ENCODE peak calls at places on chromosomes 6 and 20, in four cellular contexts. O is neuronal stem cell, C is left lung, H is breast epithelium. Z is an unnamed sample.

GRCh38 chr6:129472239-129472638 is 237.7 kb downstream of the ARHGAP18 start:
- DNase-seq in O (no peak), C (no peak), H (no peak), Z (no peak)

GRCh38 chr20:40943591-40943990 is 85.0 kb upstream of the TOP1 start:
- DNase-seq in O (no peak), C (no peak), H (no peak), Z (no peak)

GRCh38 chr6:155377061-155377460 is 62.8 kb upstream of the TFB1M start:
- DNase-seq in O (no peak), C (no peak), H (no peak), Z (peak)

GRCh38 chr6:106133040-106133439 is 46.9 kb downstream of the PRDM1 start:
- DNase-seq in O (no peak), C (no peak), H (no peak), Z (no peak)

GRCh38 chr6:44666324-44666723 is 278.8 kb downstream of the CDC5L start:
- DNase-seq in O (no peak), C (no peak), H (no peak), Z (no peak)

GRCh38 chr6:106334646-106335448 is 9.3 kb upstream of the ATG5 start:
- DNase-seq in O (peak), C (peak), H (no peak), Z (no peak)

GRCh38 chr6:157335829-157336228 is 12.5 kb upstream of the TMEM242 start:
- DNase-seq in O (no peak), C (no peak), H (no peak), Z (no peak)

GRCh38 chr6:111150577-111150976 is 63.3 kb downstream of the SLC16A10 start:
- DNase-seq in O (no peak), C (no peak), H (no peak), Z (no peak)

GRCh38 chr20:62063601-62063980 is 2.1 kb downstream of the TAF4 start:
- DNase-seq in O (peak), C (no peak), H (peak), Z (peak)

GRCh38 chr6:106746660-106747059 is 117.3 kb downstream of the QRSL1 start:
- DNase-seq in O (no peak), C (no peak), H (no peak), Z (peak)

GRCh38 chr6:31898200-31899011 is 908 bp upstream of the EHMT2 start:
- DNase-seq in O (peak), C (no peak), H (no peak), Z (no peak)

GRCh38 chr6:26155066-26155925 is 68.1 kb downstream of the HFE start:
- DNase-seq in O (no peak), C (no peak), H (peak), Z (no peak)

GRCh38 chr6:30819287-30819917 is 64.9 kb upstream of the DDR1 start:
- DNase-seq in O (no peak), C (no peak), H (no peak), Z (no peak)

GRCh38 chr6:19759117-19759880 is 77.9 kb upstream of the ID4 start:
- DNase-seq in O (no peak), C (no peak), H (no peak), Z (peak)

GRCh38 chr20:21505161-21505809 is 8.6 kb downstream of the NKX2-2 start:
- DNase-seq in O (peak), C (peak), H (no peak), Z (no peak)

GRCh38 chr6:161943561-161943960 is 669.7 kb upstream of the AGPAT4 start:
- DNase-seq in O (no peak), C (no peak), H (no peak), Z (no peak)

GRCh38 chr20:9889270-9889981 is 50.5 kb upstream of the PAK5 start:
- DNase-seq in O (no peak), C (no peak), H (no peak), Z (no peak)

GRCh38 chr6:160912411-160912810 is 79.2 kb upstream of the MAP3K4 start:
- DNase-seq in O (no peak), C (no peak), H (no peak), Z (no peak)

GRCh38 chr20:50425076-50425475 is 85.1 kb upstream of the PTPN1 start:
- DNase-seq in O (no peak), C (no peak), H (no peak), Z (no peak)

GRCh38 chr6:137832110-137832509 is 34.9 kb upstream of the TNFAIP3 start:
- DNase-seq in O (no peak), C (no peak), H (no peak), Z (peak)

GRCh38 chr6:87115402-87116135 is 20.7 kb upstream of the CGA start:
- DNase-seq in O (no peak), C (no peak), H (no peak), Z (no peak)

GRCh38 chr20:60804918-60805631 is 447.0 kb upstream of the CDH4 start:
- DNase-seq in O (no peak), C (no peak), H (no peak), Z (no peak)

GRCh38 chr6:147095316-147095715 is 108.9 kb upstream of the STXBP5 start:
- DNase-seq in O (no peak), C (no peak), H (no peak), Z (no peak)

GRCh38 chr20:31710423-31711250 is 12.0 kb downstream of the BCL2L1 start:
- DNase-seq in O (no peak), C (no peak), H (no peak), Z (no peak)

GRCh38 chr20:46712056-46712636 is 2.7 kb downstream of the SLC2A10 start:
- DNase-seq in O (no peak), C (no peak), H (no peak), Z (no peak)

GRCh38 chr6:131250121-131250520 is 114.9 kb downstream of the AKAP7 start:
- DNase-seq in O (peak), C (peak), H (no peak), Z (peak)

GRCh38 chr6:36809933-36810844 is 29.1 kb downstream of the CPNE5 start:
- DNase-seq in O (no peak), C (no peak), H (no peak), Z (no peak)

GRCh38 chr20:19460386-19460785 is 247.9 kb downstream of the SLC24A3 start:
- DNase-seq in O (no peak), C (no peak), H (no peak), Z (peak)

GRCh38 chr20:50916257-50916656 is 15.0 kb downstream of the ADNP start:
- DNase-seq in O (no peak), C (no peak), H (no peak), Z (no peak)

GRCh38 chr6:42315991-42316378 is 98.3 kb upstream of the MRPS10 start:
- DNase-seq in O (no peak), C (no peak), H (no peak), Z (peak)

GRCh38 chr6:18330548-18331066 is 56.5 kb upstream of the RNF144B start:
- DNase-seq in O (no peak), C (no peak), H (no peak), Z (no peak)

GRCh38 chr6:25576920-25577319 is 75.1 kb upstream of the SCGN start:
- DNase-seq in O (no peak), C (no peak), H (no peak), Z (no peak)

DNA sequence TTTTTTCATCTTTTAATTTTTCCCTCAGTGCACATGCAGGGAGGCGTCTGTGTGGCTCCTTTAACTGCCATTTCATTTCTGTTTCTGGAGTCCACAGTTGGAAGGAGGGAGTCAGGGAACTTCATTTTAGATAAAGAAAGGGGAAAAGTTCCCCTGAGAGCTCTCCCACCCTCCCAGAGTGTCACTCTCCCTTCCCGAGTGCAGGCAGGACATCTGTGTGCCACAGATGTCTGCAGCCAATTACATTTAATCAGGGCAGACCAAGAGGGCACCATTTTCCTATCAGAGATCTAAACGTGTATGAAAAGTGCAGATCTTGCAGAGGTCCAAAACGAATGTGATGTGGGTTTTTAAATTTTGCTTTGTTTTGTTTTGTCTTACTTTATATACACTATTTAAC is 96.6 kb downstream of the PXDC1 start:
- DNase-seq in O (no peak), C (no peak), H (no peak), Z (no peak)
- H3K4me3 ChIP-seq in O (no peak), C (no peak), H (no peak), Z (no peak)

GRCh38 chr6:12477616-12478015 is 187.5 kb downstream of the EDN1 start:
- DNase-seq in O (no peak), C (no peak), H (no peak), Z (no peak)
- H3K4me3 ChIP-seq in O (no peak), C (no peak), H (no peak), Z (no peak)

GRCh38 chr20:37377346-37378081 is 31.6 kb downstream of the SRC start:
- DNase-seq in O (no peak), C (no peak), H (no peak), Z (no peak)

GRCh38 chr20:37379967-37380828 is 34.3 kb downstream of the SRC start:
- DNase-seq in O (no peak), C (peak), H (no peak), Z (no peak)

GRCh38 chr20:37378420-37378784 is 32.5 kb downstream of the SRC start:
- DNase-seq in O (no peak), C (no peak), H (no peak), Z (no peak)

GRCh38 chr20:37380864-37381579 is 35.1 kb downstream of the SRC start:
- DNase-seq in O (no peak), C (peak), H (no peak), Z (no peak)

DNA sequence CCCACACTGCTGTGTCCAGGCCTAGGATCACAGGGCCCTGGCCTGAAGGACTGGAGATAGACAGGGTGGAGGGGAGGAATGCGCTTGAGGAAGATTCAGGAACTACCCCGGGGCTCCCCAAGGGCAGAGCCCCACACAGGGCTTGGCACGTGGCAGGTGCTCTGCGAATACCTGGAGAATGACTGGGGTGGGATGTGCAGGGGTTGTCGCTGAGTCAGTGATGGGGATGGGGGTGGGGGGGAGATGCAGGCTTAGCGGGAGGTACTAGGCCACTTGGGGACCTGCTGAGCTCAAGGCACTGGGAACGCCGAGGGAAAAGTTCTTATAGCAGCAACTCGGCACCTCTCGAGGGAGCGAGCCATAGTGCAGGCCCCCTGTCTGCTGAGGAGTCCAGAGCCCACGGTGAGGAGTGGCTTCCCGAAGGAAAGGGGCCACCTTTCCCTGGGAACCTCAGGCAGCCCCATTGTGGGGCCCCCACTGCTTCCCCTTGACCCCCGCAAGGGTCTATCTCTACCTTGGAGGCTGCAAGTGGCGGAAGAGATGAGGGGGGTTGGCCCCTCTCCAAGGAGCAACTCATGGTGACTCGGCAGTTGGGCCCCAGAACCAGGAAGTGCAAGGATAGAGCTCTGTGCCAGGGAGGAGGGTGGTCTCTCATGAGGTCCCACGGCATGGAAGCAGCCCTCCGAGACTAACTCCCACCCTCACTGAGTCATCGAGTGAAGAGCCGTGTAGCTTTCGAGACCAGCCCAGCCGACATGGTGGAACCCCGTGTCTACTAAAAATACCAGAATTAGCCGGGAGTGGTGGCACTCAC is 33.1 kb downstream of the SRC start:
- DNase-seq in O (no peak), C (peak), H (no peak), Z (peak)
- H3K4me3 ChIP-seq in O (no peak), C (no peak), H (no peak), Z (no peak)

GRCh38 chr20:730005-730404 is 38.3 kb downstream of the SLC52A3 start:
- DNase-seq in O (no peak), C (no peak), H (no peak), Z (no peak)

GRCh38 chr20:732727-733126 is 35.6 kb downstream of the SLC52A3 start:
- DNase-seq in O (no peak), C (no peak), H (no peak), Z (no peak)

GRCh38 chr20:728022-728944 is 40.0 kb downstream of the SLC52A3 start:
- DNase-seq in O (peak), C (peak), H (no peak), Z (no peak)

GRCh38 chr20:731891-732560 is 36.3 kb downstream of the SLC52A3 start:
- DNase-seq in O (no peak), C (no peak), H (no peak), Z (no peak)

DNA sequence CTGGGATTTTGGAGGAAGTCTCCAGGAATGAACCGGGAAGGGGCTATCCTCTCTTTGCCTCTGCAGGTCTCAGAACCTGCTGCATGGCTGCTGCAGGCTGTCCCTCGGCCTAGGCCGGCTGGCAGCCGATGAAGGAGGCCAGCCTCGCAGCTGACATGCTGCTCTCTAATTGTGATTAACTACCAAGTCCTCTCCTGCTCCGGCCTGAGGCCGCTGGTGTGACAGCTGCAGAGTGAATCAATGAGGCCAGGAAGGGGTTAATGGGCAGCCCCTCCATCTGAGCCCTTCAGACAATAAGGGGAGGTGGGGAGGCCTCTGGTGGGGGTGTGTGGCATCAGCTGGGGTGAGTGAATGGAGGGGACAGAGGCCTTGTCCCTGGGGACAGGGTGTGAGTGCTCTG is 34.5 kb downstream of the SLC52A3 start:
- DNase-seq in O (no peak), C (no peak), H (no peak), Z (no peak)
- H3K4me3 ChIP-seq in O (no peak), C (no peak), H (no peak), Z (no peak)

DNA sequence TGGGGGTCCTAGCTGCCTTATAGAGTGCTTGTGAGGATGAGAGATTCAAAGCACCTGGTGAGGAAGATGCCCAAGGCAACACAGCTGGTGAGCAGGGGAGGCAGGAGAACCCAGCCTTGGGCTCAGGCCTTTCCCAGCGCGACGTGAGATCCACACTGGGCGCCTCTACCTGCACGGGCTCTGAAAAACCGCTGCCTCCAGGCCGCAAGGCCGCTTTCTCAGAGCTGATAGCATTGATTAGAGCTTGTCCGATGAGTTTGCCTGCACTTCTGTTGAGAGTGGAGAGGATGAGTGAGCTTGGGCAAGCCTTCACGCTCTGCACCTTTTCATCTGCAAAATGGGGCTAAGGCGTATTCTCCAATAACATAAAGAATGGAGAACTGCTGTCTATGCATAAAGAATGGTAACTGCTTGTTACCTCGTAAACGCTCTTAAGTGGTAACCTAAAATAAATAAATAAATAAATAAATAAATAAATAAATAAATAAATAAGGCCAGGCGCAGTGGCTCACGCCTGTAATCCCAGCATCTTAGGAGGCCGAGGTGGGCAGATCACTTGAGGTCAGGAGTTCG is 916 bp downstream of the PABPC1L start:
- DNase-seq in O (peak), C (no peak), H (no peak), Z (no peak)
- H3K4me3 ChIP-seq in O (peak), C (peak), H (peak), Z (peak)

GRCh38 chr20:3659492-3660261 is 3.5 kb downstream of the GFRA4 start:
- DNase-seq in O (no peak), C (no peak), H (no peak), Z (no peak)
- H3K4me3 ChIP-seq in O (no peak), C (no peak), H (no peak), Z (no peak)

GRCh38 chr6:13262302-13263006 is 65.9 kb downstream of the TBC1D7 start:
- DNase-seq in O (no peak), C (no peak), H (no peak), Z (no peak)
- H3K4me3 ChIP-seq in O (no peak), C (no peak), H (no peak), Z (no peak)

DNA sequence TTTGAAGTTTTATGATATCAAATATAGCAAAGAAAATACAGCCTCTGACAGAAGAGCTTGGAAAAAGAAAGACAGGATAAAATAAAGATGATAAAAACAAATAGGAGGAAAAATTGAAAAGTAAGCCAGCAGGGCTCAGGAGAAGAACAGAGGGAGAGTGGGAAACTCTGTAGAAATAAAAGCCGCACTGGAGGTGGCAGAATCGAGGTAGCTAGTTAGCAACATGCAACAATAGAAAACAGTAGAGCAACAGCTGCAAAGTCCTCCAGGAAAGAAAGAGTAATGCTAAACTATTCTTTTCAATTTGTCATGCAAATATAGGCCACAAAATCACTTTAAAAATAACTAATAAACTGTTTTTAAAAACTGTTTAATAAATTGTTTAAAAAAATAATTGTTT is 28.8 kb downstream of the HBS1L start:
- DNase-seq in O (no peak), C (no peak), H (no peak), Z (no peak)
- H3K4me3 ChIP-seq in O (no peak), C (no peak), H (no peak), Z (no peak)

GRCh38 chr6:5745081-5745480 is 261.6 kb downstream of the NRN1 start:
- DNase-seq in O (no peak), C (no peak), H (no peak), Z (no peak)

GRCh38 chr6:5749666-5750215 is 257.0 kb downstream of the NRN1 start:
- DNase-seq in O (no peak), C (no peak), H (no peak), Z (no peak)

GRCh38 chr6:5746392-5747140 is 260.2 kb downstream of the NRN1 start:
- DNase-seq in O (peak), C (no peak), H (no peak), Z (no peak)

GRCh38 chr6:5749016-5749665 is 257.6 kb downstream of the NRN1 start:
- DNase-seq in O (no peak), C (no peak), H (no peak), Z (no peak)

DNA sequence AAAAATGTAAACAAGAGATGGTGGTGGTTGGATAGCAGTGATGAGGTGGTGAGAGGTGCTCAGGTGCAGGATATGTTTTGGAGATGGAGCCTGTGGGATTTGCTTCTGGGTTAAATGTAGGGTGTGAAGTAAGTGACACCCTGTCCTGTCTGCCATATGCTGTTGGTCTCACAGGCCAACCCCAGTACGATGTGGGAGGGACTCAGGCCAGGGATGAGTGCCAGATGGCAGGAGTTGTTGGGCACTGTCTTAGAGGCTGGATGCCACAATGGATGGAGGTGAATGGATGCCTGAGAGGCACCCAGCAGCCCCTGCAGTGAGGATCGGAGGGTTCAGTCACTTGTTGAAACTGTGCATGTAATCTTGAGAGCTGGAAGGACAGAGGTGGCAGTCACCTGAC is 259.3 kb downstream of the NRN1 start:
- DNase-seq in O (no peak), C (no peak), H (no peak), Z (no peak)
- H3K4me3 ChIP-seq in O (no peak), C (no peak), H (no peak), Z (no peak)

Z was measured in skeletal muscle cell.